ENCODE peak calls at places on chromosome 17, in six cellular contexts. P, S, X, W, I and D are unnamed samples.

GRCh38 chr17:63571632-63572310 is 21.5 kb downstream of the DCAF7 start:
- DNase-seq in P (peak), S (no peak), X (no peak), W (peak), I (no peak), D (no peak)

GRCh38 chr17:38428643-38429371 is 543 bp downstream of the ARHGAP23 start:
- DNase-seq in P (peak), S (no peak), X (peak), W (peak), I (peak), D (no peak)

GRCh38 chr17:14297161-14297851 is 3.6 kb upstream of the HS3ST3B1 start:
- DNase-seq in P (peak), S (no peak), X (no peak), W (peak), I (peak), D (no peak)

GRCh38 chr17:61783120-61783519 is 80.2 kb downstream of the BRIP1 start:
- DNase-seq in P (no peak), S (no peak), X (no peak), W (no peak), I (no peak), D (no peak)

GRCh38 chr17:75535119-75535537 is 9.6 kb downstream of the LLGL2 start:
- DNase-seq in P (no peak), S (peak), X (no peak), W (no peak), I (no peak), D (no peak)

GRCh38 chr17:10812674-10813073 is 8.8 kb upstream of the TMEM238L start:
- DNase-seq in P (peak), S (no peak), X (no peak), W (no peak), I (no peak), D (no peak)

GRCh38 chr17:30326816-30327215 is 7.0 kb downstream of the TMIGD1 start:
- DNase-seq in P (no peak), S (no peak), X (no peak), W (no peak), I (no peak), D (no peak)

GRCh38 chr17:31310260-31310659 is 3.6 kb downstream of the EVI2B start:
- DNase-seq in P (no peak), S (peak), X (no peak), W (no peak), I (no peak), D (no peak)

GRCh38 chr17:75733471-75733870 is 12.2 kb downstream of the ITGB4 start:
- DNase-seq in P (no peak), S (no peak), X (no peak), W (no peak), I (no peak), D (no peak)

GRCh38 chr17:70796757-70797156 is 627.4 kb downstream of the KCNJ2 start:
- DNase-seq in P (no peak), S (no peak), X (no peak), W (no peak), I (no peak), D (no peak)

GRCh38 chr17:67680445-67681224 is 37.1 kb upstream of the NOL11 start:
- DNase-seq in P (no peak), S (no peak), X (no peak), W (no peak), I (no peak), D (no peak)

GRCh38 chr17:28369684-28370034 is 448 bp downstream of the VTN start:
- DNase-seq in P (no peak), S (no peak), X (no peak), W (no peak), I (no peak), D (no peak)

GRCh38 chr17:78748730-78749317 is 33.2 kb downstream of the CYTH1 start:
- DNase-seq in P (no peak), S (peak), X (no peak), W (peak), I (no peak), D (peak)

GRCh38 chr17:67015001-67015400 is 29.4 kb upstream of the CACNG1 start:
- DNase-seq in P (no peak), S (no peak), X (no peak), W (no peak), I (no peak), D (no peak)

GRCh38 chr17:73430848-73431247 is 119.0 kb upstream of the CDC42EP4 start:
- DNase-seq in P (no peak), S (no peak), X (no peak), W (peak), I (no peak), D (no peak)

GRCh38 chr17:7023576-7024401 is 939 bp downstream of the BCL6B start:
- DNase-seq in P (peak), S (peak), X (peak), W (peak), I (peak), D (no peak)

GRCh38 chr17:78890111-78890897 is 12.7 kb downstream of the CEP295NL start:
- DNase-seq in P (no peak), S (no peak), X (no peak), W (no peak), I (no peak), D (no peak)

GRCh38 chr17:50188521-50189395 is 12.7 kb downstream of the COL1A1 start:
- DNase-seq in P (no peak), S (no peak), X (no peak), W (no peak), I (no peak), D (no peak)

GRCh38 chr17:4535667-4536258 is 19.4 kb downstream of the MYBBP1A start:
- DNase-seq in P (no peak), S (no peak), X (no peak), W (no peak), I (no peak), D (no peak)

GRCh38 chr17:41800601-41801373 is 11.0 kb downstream of the P3H4 start:
- DNase-seq in P (peak), S (no peak), X (no peak), W (no peak), I (no peak), D (no peak)

GRCh38 chr17:64728041-64728695 is 66.1 kb upstream of the SMURF2 start:
- DNase-seq in P (no peak), S (no peak), X (no peak), W (no peak), I (peak), D (no peak)

GRCh38 chr17:19718041-19718612 is 1.7 kb upstream of the SLC47A2 start:
- DNase-seq in P (no peak), S (no peak), X (no peak), W (no peak), I (no peak), D (no peak)

GRCh38 chr17:44969144-44969780 is 1.2 kb upstream of the C1QL1 start:
- DNase-seq in P (no peak), S (no peak), X (no peak), W (no peak), I (no peak), D (no peak)

GRCh38 chr17:83186226-83186625 is 106.8 kb downstream of the METRNL start:
- DNase-seq in P (no peak), S (no peak), X (no peak), W (no peak), I (peak), D (no peak)

GRCh38 chr17:27455914-27456680 is at the start of gene KSR1:
- DNase-seq in P (peak), S (peak), X (peak), W (peak), I (peak), D (peak)

GRCh38 chr17:69404398-69404797 is 10.1 kb upstream of the MAP2K6 start:
- DNase-seq in P (no peak), S (no peak), X (no peak), W (peak), I (no peak), D (no peak)

GRCh38 chr17:71304498-71305158 is 816.2 kb upstream of the SOX9 start:
- DNase-seq in P (no peak), S (no peak), X (no peak), W (no peak), I (no peak), D (no peak)

GRCh38 chr17:65054602-65055001 is 1.9 kb downstream of the GNA13 start:
- DNase-seq in P (no peak), S (no peak), X (no peak), W (no peak), I (no peak), D (no peak)

GRCh38 chr17:75634754-75635609 is 1.7 kb downstream of the SMIM5 start:
- DNase-seq in P (no peak), S (no peak), X (peak), W (no peak), I (no peak), D (no peak)

GRCh38 chr17:1532836-1533602 is 16.6 kb upstream of the INPP5K start:
- DNase-seq in P (no peak), S (no peak), X (no peak), W (no peak), I (no peak), D (no peak)

GRCh38 chr17:49512296-49513043 is 17.4 kb downstream of the NGFR start:
- DNase-seq in P (no peak), S (no peak), X (no peak), W (no peak), I (no peak), D (no peak)

GRCh38 chr17:38352245-38353083 is 820 bp downstream of the SOCS7 start:
- DNase-seq in P (peak), S (no peak), X (no peak), W (peak), I (peak), D (no peak)

GRCh38 chr17:27970587-27970986 is 71.9 kb upstream of the NLK start:
- DNase-seq in P (no peak), S (no peak), X (no peak), W (no peak), I (no peak), D (no peak)

GRCh38 chr17:15463363-15463762 is 4.1 kb downstream of the CDRT4 start:
- DNase-seq in P (peak), S (no peak), X (peak), W (peak), I (peak), D (no peak)

GRCh38 chr17:8712698-8713097 is 31.9 kb downstream of the CCDC42 start:
- DNase-seq in P (no peak), S (no peak), X (no peak), W (no peak), I (no peak), D (no peak)